ENCODE peak calls at places on chromosome 1, in four cellular contexts. One of them, this sample, is unnamed.

GRCh38 chr1:9321480-9321849 is 28.8 kb downstream of the SPSB1 start:
- DNase-seq in heart left ventricle: no peak
- DNase-seq in gastrocnemius medialis: no peak
- DNase-seq in tibial nerve: no peak
- DNase-seq in this sample: no peak

GRCh38 chr1:29133861-29134694 is 10.4 kb upstream of the TMEM200B start:
- DNase-seq in heart left ventricle: no peak
- DNase-seq in gastrocnemius medialis: no peak
- DNase-seq in tibial nerve: no peak
- DNase-seq in this sample: no peak

GRCh38 chr1:155591770-155592169 is 18.2 kb upstream of the MSTO1 start:
- DNase-seq in tibial nerve: no peak
- DNase-seq in heart left ventricle: peak
- DNase-seq in gastrocnemius medialis: no peak
- DNase-seq in this sample: no peak

GRCh38 chr1:201964266-201964665 is 9.0 kb downstream of the TIMM17A start:
- DNase-seq in heart left ventricle: no peak
- DNase-seq in gastrocnemius medialis: no peak
- DNase-seq in tibial nerve: no peak
- DNase-seq in this sample: no peak

GRCh38 chr1:38680801-38681510 is 178.6 kb downstream of the RRAGC start:
- DNase-seq in tibial nerve: no peak
- DNase-seq in gastrocnemius medialis: no peak
- DNase-seq in heart left ventricle: no peak
- DNase-seq in this sample: no peak

GRCh38 chr1:59020151-59020997 is 236.5 kb upstream of the JUN start:
- DNase-seq in heart left ventricle: peak
- DNase-seq in tibial nerve: no peak
- DNase-seq in gastrocnemius medialis: peak
- DNase-seq in this sample: peak

GRCh38 chr1:8097077-8097799 is 71.1 kb upstream of the ERRFI1 start:
- DNase-seq in heart left ventricle: no peak
- DNase-seq in tibial nerve: no peak
- DNase-seq in gastrocnemius medialis: no peak
- DNase-seq in this sample: no peak

GRCh38 chr1:4395676-4396075 is 258.7 kb upstream of the AJAP1 start:
- DNase-seq in tibial nerve: no peak
- DNase-seq in gastrocnemius medialis: no peak
- DNase-seq in heart left ventricle: no peak
- DNase-seq in this sample: no peak

GRCh38 chr1:11314959-11315358 is 42.0 kb downstream of the UBIAD1 start:
- DNase-seq in gastrocnemius medialis: no peak
- DNase-seq in tibial nerve: no peak
- DNase-seq in heart left ventricle: no peak
- DNase-seq in this sample: no peak

GRCh38 chr1:81220614-81221071 is 580.1 kb upstream of the ADGRL2 start:
- DNase-seq in gastrocnemius medialis: no peak
- DNase-seq in heart left ventricle: no peak
- DNase-seq in tibial nerve: no peak
- DNase-seq in this sample: no peak

GRCh38 chr1:8821084-8821483 is 3.6 kb upstream of the RERE start:
- DNase-seq in gastrocnemius medialis: no peak
- DNase-seq in heart left ventricle: no peak
- DNase-seq in tibial nerve: no peak
- DNase-seq in this sample: no peak

GRCh38 chr1:18069903-18070302 is 37.7 kb upstream of the IGSF21 start:
- DNase-seq in gastrocnemius medialis: no peak
- DNase-seq in tibial nerve: no peak
- DNase-seq in heart left ventricle: no peak
- DNase-seq in this sample: no peak

GRCh38 chr1:160520582-160520981 is 2.5 kb downstream of the SLAMF6 start:
- DNase-seq in heart left ventricle: no peak
- DNase-seq in tibial nerve: no peak
- DNase-seq in gastrocnemius medialis: no peak
- DNase-seq in this sample: no peak

GRCh38 chr1:160522622-160523345 is at the start of gene SLAMF6:
- DNase-seq in tibial nerve: no peak
- DNase-seq in gastrocnemius medialis: no peak
- DNase-seq in heart left ventricle: no peak
- DNase-seq in this sample: no peak

GRCh38 chr1:160520999-160521398 is 2.1 kb downstream of the SLAMF6 start:
- DNase-seq in heart left ventricle: no peak
- DNase-seq in gastrocnemius medialis: no peak
- DNase-seq in tibial nerve: no peak
- DNase-seq in this sample: no peak

GRCh38 chr1:160522136-160522535 is 919 bp downstream of the SLAMF6 start:
- DNase-seq in tibial nerve: no peak
- DNase-seq in gastrocnemius medialis: no peak
- DNase-seq in heart left ventricle: no peak
- DNase-seq in this sample: no peak

DNA sequence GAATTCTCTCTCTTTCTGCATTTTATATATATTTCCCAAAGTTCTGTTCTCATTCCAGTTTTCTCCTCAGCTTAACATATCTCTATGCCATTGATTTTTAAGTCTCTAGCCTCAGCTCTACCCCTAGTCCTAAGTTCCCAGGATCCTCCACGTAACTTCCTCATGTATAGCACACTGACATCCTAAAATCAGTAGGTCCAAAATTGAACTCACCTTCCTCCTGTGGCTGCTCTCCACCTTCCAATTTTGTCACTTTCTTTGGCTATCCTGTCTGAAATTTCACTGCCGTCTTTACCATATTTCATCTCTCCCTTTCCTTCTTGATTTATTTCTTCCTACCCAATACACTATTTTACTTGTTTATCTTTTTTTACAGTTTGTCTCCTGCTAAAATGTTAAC is 1.5 kb downstream of the SLAMF6 start:
- DNase-seq in tibial nerve: no peak
- DNase-seq in heart left ventricle: no peak
- DNase-seq in gastrocnemius medialis: no peak
- DNase-seq in this sample: no peak
- H3K27ac ChIP-seq in tibial nerve: no peak
- H3K27ac ChIP-seq in heart left ventricle: no peak
- H3K27ac ChIP-seq in gastrocnemius medialis: no peak
- H3K27ac ChIP-seq in this sample: no peak

GRCh38 chr1:206082831-206083695 is 30.1 kb downstream of the RHEX start:
- DNase-seq in tibial nerve: no peak
- DNase-seq in heart left ventricle: no peak
- DNase-seq in gastrocnemius medialis: no peak
- DNase-seq in this sample: no peak
- TF ChIP-seq POLR2A in tibial nerve: no peak
- TF ChIP-seq POLR2A in heart left ventricle: no peak
- TF ChIP-seq POLR2A in gastrocnemius medialis: no peak
- TF ChIP-seq POLR2A in this sample: no peak

GRCh38 chr1:184158911-184159701 is 107.6 kb downstream of the TSEN15 start:
- DNase-seq in heart left ventricle: no peak
- DNase-seq in gastrocnemius medialis: no peak
- DNase-seq in tibial nerve: no peak
- DNase-seq in this sample: no peak

GRCh38 chr1:184160236-184160635 is 108.7 kb downstream of the TSEN15 start:
- DNase-seq in gastrocnemius medialis: no peak
- DNase-seq in tibial nerve: no peak
- DNase-seq in heart left ventricle: no peak
- DNase-seq in this sample: no peak

GRCh38 chr1:184163674-184164470 is 112.3 kb downstream of the TSEN15 start:
- DNase-seq in tibial nerve: no peak
- DNase-seq in heart left ventricle: no peak
- DNase-seq in gastrocnemius medialis: no peak
- DNase-seq in this sample: no peak

GRCh38 chr1:184162266-184162665 is 110.7 kb downstream of the TSEN15 start:
- DNase-seq in gastrocnemius medialis: no peak
- DNase-seq in tibial nerve: no peak
- DNase-seq in heart left ventricle: peak
- DNase-seq in this sample: no peak

DNA sequence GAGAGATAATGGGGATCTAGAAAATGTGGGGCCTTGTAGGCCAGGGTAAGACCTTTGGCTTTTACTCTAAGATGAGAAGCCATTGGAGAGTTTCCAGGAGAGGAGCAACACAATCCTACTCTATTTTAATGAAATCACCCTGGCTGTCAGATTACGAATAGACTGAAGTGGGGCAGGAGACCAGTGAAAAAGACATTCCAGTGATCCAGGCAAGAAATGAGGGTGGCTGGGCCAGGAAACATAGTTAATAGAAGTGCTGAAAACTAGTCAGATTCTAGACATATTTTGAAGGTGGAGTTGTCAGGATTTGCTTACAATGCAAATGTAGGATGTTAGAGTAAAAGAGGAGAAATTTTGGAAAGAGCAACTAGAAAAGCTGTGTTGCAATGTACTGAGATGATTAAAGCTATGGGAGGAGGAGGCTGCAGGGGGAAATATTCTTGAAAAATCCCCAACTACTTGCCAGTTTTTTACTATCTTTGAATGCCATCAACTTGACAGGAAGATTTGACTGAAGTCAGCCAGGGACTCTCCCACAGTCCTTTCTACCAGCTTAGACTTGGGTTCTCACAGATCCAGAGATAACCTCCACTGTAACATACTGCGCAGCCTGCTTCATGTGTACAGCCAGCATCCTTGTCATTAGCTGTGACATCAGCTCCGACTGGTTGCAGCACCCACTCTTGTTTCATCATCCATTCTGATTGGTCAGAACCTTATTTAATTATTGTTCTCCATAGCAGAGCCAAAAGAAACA is 109.6 kb downstream of the TSEN15 start:
- DNase-seq in heart left ventricle: no peak
- DNase-seq in tibial nerve: no peak
- DNase-seq in gastrocnemius medialis: no peak
- DNase-seq in this sample: no peak
- TF ChIP-seq CTCF in heart left ventricle: no peak
- TF ChIP-seq CTCF in tibial nerve: no peak
- TF ChIP-seq CTCF in gastrocnemius medialis: no peak
- TF ChIP-seq CTCF in this sample: no peak

GRCh38 chr1:21536223-21536622 is 27.0 kb downstream of the ALPL start:
- DNase-seq in gastrocnemius medialis: no peak
- DNase-seq in tibial nerve: no peak
- DNase-seq in heart left ventricle: peak
- DNase-seq in this sample: no peak

GRCh38 chr1:21541330-21541729 is 32.1 kb downstream of the ALPL start:
- DNase-seq in gastrocnemius medialis: no peak
- DNase-seq in tibial nerve: no peak
- DNase-seq in heart left ventricle: no peak
- DNase-seq in this sample: no peak

GRCh38 chr1:21537511-21537931 is 28.3 kb downstream of the ALPL start:
- DNase-seq in heart left ventricle: peak
- DNase-seq in tibial nerve: no peak
- DNase-seq in gastrocnemius medialis: no peak
- DNase-seq in this sample: no peak

GRCh38 chr1:21539933-21540332 is 30.7 kb downstream of the ALPL start:
- DNase-seq in tibial nerve: no peak
- DNase-seq in gastrocnemius medialis: no peak
- DNase-seq in heart left ventricle: peak
- DNase-seq in this sample: peak

GRCh38 chr1:21537932-21538630 is 28.9 kb downstream of the ALPL start:
- DNase-seq in heart left ventricle: peak
- DNase-seq in tibial nerve: no peak
- DNase-seq in gastrocnemius medialis: no peak
- DNase-seq in this sample: no peak
- H3K27ac ChIP-seq in heart left ventricle: peak
- H3K27ac ChIP-seq in tibial nerve: peak
- H3K27ac ChIP-seq in gastrocnemius medialis: peak
- H3K27ac ChIP-seq in this sample: peak